ENCODE peak calls at places on chromosomes 7 and 10, in eight cellular contexts. Q is testis; Y is heart left ventricle; X is activated T-cell treated with anti-CD3 and anti-CD28 coated beads, Interleukin-2, amount 50 U/mL, for 48 hours; L is GM18507; E is cardiac muscle cell; R is aorta; S is non-pigmented ciliary epithelial cell. N is an unnamed sample.
A peak's percentile ranks its signal among the peaks of the same experiment; 100 is the strongest.

GRCh38 chr7:67359900-67360299 is 363.3 kb downstream of the TYW1 start:
- DNase-seq in Q (no peak), Y (no peak), X (no peak), L (no peak), E (no peak), R (no peak), S (no peak), N (no peak)

GRCh38 chr7:101702362-101702850 is 73.3 kb upstream of the MYL10 start:
- DNase-seq in Q (no peak), Y (no peak), X (no peak), L (no peak), E (no peak), R (no peak), S (no peak), N (no peak)

GRCh38 chr10:86170255-86171153 is 196.1 kb downstream of the GRID1 start:
- DNase-seq in Q (no peak), Y (no peak), X (no peak), L (no peak), E (no peak), R (peak; percentile 42), S (no peak), N (no peak)

GRCh38 chr10:43963793-43964425 is 315.2 kb upstream of the ZNF32 start:
- DNase-seq in Q (no peak), Y (no peak), X (peak; percentile 7), L (no peak), E (no peak), R (peak; percentile 73), S (no peak), N (no peak)

GRCh38 chr10:71270301-71270777 is 48.7 kb upstream of the SLC29A3 start:
- DNase-seq in Q (peak; percentile 85), Y (peak; percentile 52), X (peak; percentile 55), L (peak; percentile 30), E (peak; percentile 87), R (no peak), S (peak; percentile 31), N (peak; percentile 64)

GRCh38 chr7:92159-92767 is 100.1 kb upstream of the FAM20C start:
- DNase-seq in Q (no peak), Y (no peak), X (no peak), L (no peak), E (no peak), R (no peak), S (no peak), N (no peak)

GRCh38 chr10:97031459-97031858 is 154.3 kb downstream of the SLIT1 start:
- DNase-seq in Q (no peak), Y (no peak), X (no peak), L (no peak), E (no peak), R (no peak), S (no peak), N (no peak)

GRCh38 chr7:103025341-103025740 is 49.3 kb downstream of the FBXL13 start:
- DNase-seq in Q (no peak), Y (no peak), X (no peak), L (no peak), E (no peak), R (no peak), S (no peak), N (no peak)

GRCh38 chr10:91759581-91759986 is 38.6 kb upstream of the TNKS2 start:
- DNase-seq in Q (no peak), Y (no peak), X (no peak), L (no peak), E (no peak), R (no peak), S (peak; percentile 15), N (no peak)

GRCh38 chr7:129853661-129854268 is 99.0 kb downstream of the UBE2H start:
- DNase-seq in Q (no peak), Y (no peak), X (no peak), L (no peak), E (no peak), R (no peak), S (no peak), N (no peak)

GRCh38 chr7:153193144-153193595 is 433.6 kb downstream of the ACTR3B start:
- DNase-seq in Q (peak; percentile 61), Y (no peak), X (peak; percentile 18), L (peak; percentile 5), E (peak; percentile 27), R (no peak), S (no peak), N (no peak)

GRCh38 chr10:17737021-17737965 is 14.7 kb upstream of the TMEM236 start:
- DNase-seq in Q (no peak), Y (peak; percentile 83), X (no peak), L (no peak), E (peak; percentile 59), R (no peak), S (no peak), N (no peak)

GRCh38 chr7:43756368-43757072 is 2.0 kb upstream of the BLVRA start:
- DNase-seq in Q (no peak), Y (no peak), X (peak; percentile 46), L (no peak), E (no peak), R (no peak), S (peak; percentile 55), N (no peak)

GRCh38 chr10:120646738-120647427 is 189.9 kb downstream of the PLPP4 start:
- DNase-seq in Q (no peak), Y (no peak), X (no peak), L (no peak), E (no peak), R (no peak), S (no peak), N (no peak)

GRCh38 chr7:90383879-90384278 is 19.4 kb upstream of the CLDN12 start:
- DNase-seq in Q (no peak), Y (no peak), X (no peak), L (no peak), E (no peak), R (no peak), S (peak; percentile 41), N (no peak)

GRCh38 chr7:144827581-144828139 is 8.2 kb downstream of the TPK1 start:
- DNase-seq in Q (no peak), Y (no peak), X (no peak), L (no peak), E (peak; percentile 31), R (no peak), S (peak; percentile 67), N (no peak)

GRCh38 chr7:142746268-142746667 is 3.0 kb upstream of the PRSS1 start:
- DNase-seq in Q (no peak), Y (no peak), X (no peak), L (no peak), E (no peak), R (no peak), S (no peak), N (no peak)

GRCh38 chr7:16634292-16634738 is 11.2 kb downstream of the ANKMY2 start:
- DNase-seq in Q (peak; percentile 43), Y (no peak), X (no peak), L (no peak), E (no peak), R (peak; percentile 50), S (no peak), N (peak; percentile 32)

GRCh38 chr10:133336131-133337078 is at the start of gene CALY:
- DNase-seq in Q (peak; percentile 79), Y (no peak), X (peak; percentile 72), L (no peak), E (peak; percentile 23), R (no peak), S (no peak), N (peak; percentile 65)

GRCh38 chr10:119377905-119378736 is 164.4 kb downstream of the RGS10 start:
- DNase-seq in Q (no peak), Y (peak; percentile 76), X (no peak), L (no peak), E (no peak), R (peak; percentile 66), S (no peak), N (no peak)

GRCh38 chr7:139886206-139886605 is 57.1 kb downstream of the TBXAS1 start:
- DNase-seq in Q (no peak), Y (no peak), X (no peak), L (no peak), E (no peak), R (no peak), S (no peak), N (no peak)

GRCh38 chr10:97042081-97042480 is 143.7 kb downstream of the SLIT1 start:
- DNase-seq in Q (no peak), Y (no peak), X (no peak), L (no peak), E (no peak), R (peak; percentile 24), S (no peak), N (no peak)

GRCh38 chr10:100970076-100970913 is 991 bp downstream of the SEMA4G start:
- DNase-seq in Q (peak; percentile 8), Y (no peak), X (peak; percentile 46), L (no peak), E (no peak), R (no peak), S (no peak), N (no peak)